ENCODE peak calls at places on chromosomes 13 and 19, in five cellular contexts. I is effector memory CD4-positive, alpha-beta T cell; D is RPMI8226; C is dermis microvascular lymphatic vessel endothelial cell; R is thoracic aorta. B is an unnamed sample.

GRCh38 chr19:38840583-38840968 is 9.0 kb upstream of the ECH1 start:
- DNase-seq in D (no peak), C (no peak), I (no peak), R (no peak), B (no peak)

GRCh38 chr19:48489608-48490216 is 20.5 kb downstream of the CYTH2 start:
- DNase-seq in C (peak), D (peak), R (no peak), I (peak), B (peak)

GRCh38 chr19:30365121-30365800 is 6.9 kb upstream of the ZNF536 start:
- DNase-seq in I (no peak), D (no peak), R (no peak), C (no peak), B (no peak)

GRCh38 chr13:66483712-66484111 is 746.4 kb downstream of the PCDH9 start:
- DNase-seq in R (no peak), C (no peak), I (no peak), D (no peak), B (no peak)

GRCh38 chr19:58196911-58197616 is 14.2 kb downstream of the ZNF274 start:
- DNase-seq in R (no peak), D (no peak), I (no peak), C (peak), B (no peak)

GRCh38 chr19:52692431-52693008 is 42.3 kb downstream of the ZNF611 start:
- DNase-seq in R (no peak), D (no peak), I (no peak), C (no peak), B (no peak)

GRCh38 chr13:92959790-92960189 is 266.8 kb upstream of the GPC6 start:
- DNase-seq in C (no peak), R (no peak), D (no peak), I (no peak), B (no peak)

GRCh38 chr19:46732172-46732938 is 13.5 kb upstream of the FKRP start:
- DNase-seq in C (no peak), I (no peak), D (no peak), R (no peak), B (no peak)

GRCh38 chr13:50676602-50677001 is 166.9 kb downstream of the DLEU7 start:
- DNase-seq in C (peak), I (no peak), D (peak), R (no peak), B (no peak)

GRCh38 chr19:6516018-6516658 is 14.0 kb upstream of the TUBB4A start:
- DNase-seq in R (peak), C (peak), D (peak), I (peak), B (peak)

GRCh38 chr19:46721269-46722003 is 4.5 kb upstream of the PRKD2 start:
- DNase-seq in R (no peak), I (no peak), D (no peak), C (no peak), B (peak)

GRCh38 chr19:48283908-48284307 is 14.0 kb downstream of the ZNF114 start:
- DNase-seq in R (no peak), I (no peak), C (no peak), D (no peak), B (no peak)

GRCh38 chr13:41122838-41123237 is 9.8 kb downstream of the KBTBD6 start:
- DNase-seq in R (no peak), C (peak), I (no peak), D (peak), B (no peak)

GRCh38 chr13:110150384-110151091 is 156.4 kb downstream of the COL4A1 start:
- DNase-seq in D (no peak), C (no peak), I (no peak), R (no peak), B (peak)

GRCh38 chr13:41306271-41307150 is 4.6 kb upstream of the NAA16 start:
- DNase-seq in I (no peak), R (no peak), D (no peak), C (peak), B (no peak)

GRCh38 chr13:50760751-50761150 is 82.7 kb downstream of the DLEU7 start:
- DNase-seq in R (no peak), C (no peak), I (no peak), D (no peak), B (no peak)

GRCh38 chr13:89750371-89750770 is 1597.1 kb upstream of the MIR17HG start:
- DNase-seq in C (no peak), R (no peak), I (no peak), D (no peak), B (no peak)

GRCh38 chr13:80604094-80604493 is 263.2 kb upstream of the SPRY2 start:
- DNase-seq in C (no peak), D (peak), I (no peak), R (no peak), B (no peak)

GRCh38 chr13:37192986-37193385 is 87.5 kb upstream of the CSNK1A1L start:
- DNase-seq in R (no peak), C (no peak), I (no peak), D (no peak), B (no peak)

GRCh38 chr13:101489635-101490034 is 37.2 kb downstream of the ITGBL1 start:
- DNase-seq in R (no peak), D (no peak), C (peak), I (no peak), B (no peak)

GRCh38 chr19:17041994-17042393 is 15.4 kb upstream of the CPAMD8 start:
- DNase-seq in I (no peak), D (no peak), R (no peak), C (peak), B (no peak)

GRCh38 chr13:110353339-110353977 is 46.4 kb downstream of the COL4A2 start:
- DNase-seq in I (no peak), R (no peak), C (no peak), D (no peak), B (no peak)

GRCh38 chr13:97116754-97117153 is 105.4 kb upstream of the MBNL2 start:
- DNase-seq in D (no peak), C (peak), R (no peak), I (no peak), B (no peak)

GRCh38 chr13:101893021-101893420 is 440.5 kb downstream of the ITGBL1 start:
- DNase-seq in R (no peak), C (no peak), D (no peak), I (no peak), B (no peak)

GRCh38 chr13:38462605-38463004 is 113.0 kb downstream of the UFM1 start:
- DNase-seq in C (no peak), R (no peak), D (no peak), I (no peak), B (no peak)

GRCh38 chr13:36418022-36418805 is 14.1 kb upstream of the CCNA1 start:
- DNase-seq in D (no peak), R (no peak), C (peak), I (no peak), B (no peak)

GRCh38 chr13:26971990-26972888 is 199.4 kb downstream of the USP12 start:
- DNase-seq in C (peak), D (peak), I (no peak), R (no peak), B (peak)

GRCh38 chr13:99758465-99759162 is 213.0 kb downstream of the ZIC5 start:
- DNase-seq in C (no peak), R (no peak), D (no peak), I (no peak), B (no peak)

GRCh38 chr19:35167251-35168119 is 12.9 kb downstream of the FXYD5 start:
- DNase-seq in I (no peak), D (peak), C (no peak), R (no peak), B (peak)

GRCh38 chr19:38304866-38305429 is 897 bp downstream of the C19orf33 start:
- DNase-seq in I (no peak), R (no peak), D (peak), C (peak), B (no peak)

GRCh38 chr13:110876592-110876991 is 38.3 kb downstream of the ANKRD10 start:
- DNase-seq in D (no peak), R (no peak), C (no peak), I (no peak), B (no peak)

GRCh38 chr13:61136101-61136500 is 279.5 kb downstream of the PCDH20 start:
- DNase-seq in R (no peak), I (no peak), C (no peak), D (no peak), B (no peak)

GRCh38 chr19:41353466-41354342 is at the start of gene TGFB1:
- DNase-seq in D (peak), I (peak), R (peak), C (peak), B (peak)

GRCh38 chr13:92677571-92677970 is 549.0 kb upstream of the GPC6 start:
- DNase-seq in D (no peak), C (no peak), R (no peak), I (no peak), B (no peak)

GRCh38 chr13:108496364-108497215 is 132.8 kb upstream of the MYO16 start:
- DNase-seq in I (no peak), D (no peak), C (no peak), R (no peak), B (no peak)

GRCh38 chr13:51625555-51626345 is 41.5 kb downstream of the WDFY2 start:
- DNase-seq in I (no peak), R (no peak), D (no peak), C (peak), B (peak)

B was measured in right lobe of liver.